ENCODE peak calls at places on chromosomes 12 and 14, in four cellular contexts. One of them, this sample, is unnamed.
A peak's percentile ranks its signal among the peaks of the same experiment; 100 is the strongest.

GRCh38 chr12:100868487-100868886 is 73.9 kb downstream of the ANO4 start:
- DNase-seq in right lobe of liver: no peak
- DNase-seq in endodermal cell: no peak
- DNase-seq in mesenchymal stem cell: peak; percentile 45
- DNase-seq in this sample: no peak

GRCh38 chr12:3947781-3948180 is 74.6 kb upstream of the PARP11 start:
- DNase-seq in right lobe of liver: no peak
- DNase-seq in endodermal cell: no peak
- DNase-seq in mesenchymal stem cell: no peak
- DNase-seq in this sample: no peak

GRCh38 chr12:18148961-18149360 is 59.0 kb upstream of the RERGL start:
- DNase-seq in right lobe of liver: no peak
- DNase-seq in endodermal cell: no peak
- DNase-seq in mesenchymal stem cell: no peak
- DNase-seq in this sample: no peak

GRCh38 chr12:2631613-2632350 is 163.0 kb upstream of the FKBP4 start:
- DNase-seq in endodermal cell: no peak
- DNase-seq in mesenchymal stem cell: no peak
- DNase-seq in right lobe of liver: no peak
- DNase-seq in this sample: no peak

GRCh38 chr14:52124791-52125661 is 56.2 kb upstream of the NID2 start:
- DNase-seq in right lobe of liver: no peak
- DNase-seq in endodermal cell: no peak
- DNase-seq in mesenchymal stem cell: peak; percentile 84
- DNase-seq in this sample: no peak

GRCh38 chr12:110853856-110854255 is 7.1 kb downstream of the CCDC63 start:
- DNase-seq in mesenchymal stem cell: no peak
- DNase-seq in right lobe of liver: no peak
- DNase-seq in endodermal cell: peak; percentile 76
- DNase-seq in this sample: no peak

GRCh38 chr12:110355080-110355479 is 48.4 kb downstream of the ANAPC7 start:
- DNase-seq in mesenchymal stem cell: peak; percentile 16
- DNase-seq in right lobe of liver: no peak
- DNase-seq in endodermal cell: peak; percentile 87
- DNase-seq in this sample: no peak

GRCh38 chr12:48995061-48995879 is 3.9 kb downstream of the DDN start:
- DNase-seq in right lobe of liver: peak; percentile 84
- DNase-seq in endodermal cell: peak; percentile 99
- DNase-seq in mesenchymal stem cell: peak; percentile 85
- DNase-seq in this sample: no peak

GRCh38 chr12:98645572-98646067 is 530 bp downstream of the APAF1 start:
- DNase-seq in right lobe of liver: no peak
- DNase-seq in endodermal cell: peak; percentile 79
- DNase-seq in mesenchymal stem cell: peak; percentile 35
- DNase-seq in this sample: no peak

GRCh38 chr12:119208626-119209061 is 29.9 kb downstream of the HSPB8 start:
- DNase-seq in mesenchymal stem cell: peak; percentile 85
- DNase-seq in right lobe of liver: no peak
- DNase-seq in endodermal cell: peak; percentile 82
- DNase-seq in this sample: peak; percentile 16

GRCh38 chr12:124754949-124755800 is 108.5 kb downstream of the SCARB1 start:
- DNase-seq in right lobe of liver: peak; percentile 81
- DNase-seq in mesenchymal stem cell: peak; percentile 97
- DNase-seq in endodermal cell: no peak
- DNase-seq in this sample: peak; percentile 59

GRCh38 chr12:52582489-52582888 is 8.8 kb upstream of the KRT74 start:
- DNase-seq in endodermal cell: peak; percentile 61
- DNase-seq in right lobe of liver: no peak
- DNase-seq in mesenchymal stem cell: no peak
- DNase-seq in this sample: no peak

GRCh38 chr14:29894030-29894429 is 33.6 kb downstream of the PRKD1 start:
- DNase-seq in right lobe of liver: no peak
- DNase-seq in mesenchymal stem cell: no peak
- DNase-seq in endodermal cell: no peak
- DNase-seq in this sample: no peak

GRCh38 chr12:110528277-110528839 is 26.2 kb downstream of the RAD9B start:
- DNase-seq in right lobe of liver: no peak
- DNase-seq in endodermal cell: peak; percentile 41
- DNase-seq in mesenchymal stem cell: no peak
- DNase-seq in this sample: no peak

GRCh38 chr14:78764240-78764639 is 594.1 kb downstream of the NRXN3 start:
- DNase-seq in endodermal cell: peak; percentile 61
- DNase-seq in right lobe of liver: no peak
- DNase-seq in mesenchymal stem cell: no peak
- DNase-seq in this sample: no peak

GRCh38 chr12:103913100-103913499 is 17.1 kb upstream of the HSP90B1 start:
- DNase-seq in right lobe of liver: no peak
- DNase-seq in mesenchymal stem cell: no peak
- DNase-seq in endodermal cell: no peak
- DNase-seq in this sample: no peak

GRCh38 chr12:1830981-1831930 is 10.9 kb downstream of the LRTM2 start:
- DNase-seq in mesenchymal stem cell: peak; percentile 65
- DNase-seq in endodermal cell: peak; percentile 97
- DNase-seq in right lobe of liver: peak; percentile 61
- DNase-seq in this sample: no peak

GRCh38 chr12:76762556-76762955 is 1.4 kb upstream of the ZDHHC17 start:
- DNase-seq in right lobe of liver: no peak
- DNase-seq in endodermal cell: peak; percentile 84
- DNase-seq in mesenchymal stem cell: no peak
- DNase-seq in this sample: no peak

GRCh38 chr14:88326352-88327103 is 3.5 kb upstream of the KCNK10 start:
- DNase-seq in endodermal cell: peak; percentile 71
- DNase-seq in mesenchymal stem cell: no peak
- DNase-seq in right lobe of liver: no peak
- DNase-seq in this sample: no peak

GRCh38 chr12:33192226-33192625 is 247.4 kb downstream of the SYT10 start:
- DNase-seq in right lobe of liver: no peak
- DNase-seq in mesenchymal stem cell: no peak
- DNase-seq in endodermal cell: no peak
- DNase-seq in this sample: no peak

GRCh38 chr14:89416002-89416995 is 734 bp downstream of the FOXN3 start:
- DNase-seq in endodermal cell: peak; percentile 99
- DNase-seq in right lobe of liver: peak; percentile 99
- DNase-seq in mesenchymal stem cell: peak; percentile 98
- DNase-seq in this sample: peak; percentile 81

GRCh38 chr12:132114667-132115066 is 29.5 kb downstream of the DDX51 start:
- DNase-seq in right lobe of liver: no peak
- DNase-seq in endodermal cell: peak; percentile 24
- DNase-seq in mesenchymal stem cell: no peak
- DNase-seq in this sample: no peak

GRCh38 chr14:32109676-32110075 is 32.6 kb downstream of the ARHGAP5 start:
- DNase-seq in right lobe of liver: no peak
- DNase-seq in endodermal cell: no peak
- DNase-seq in mesenchymal stem cell: peak; percentile 74
- DNase-seq in this sample: no peak

DNA sequence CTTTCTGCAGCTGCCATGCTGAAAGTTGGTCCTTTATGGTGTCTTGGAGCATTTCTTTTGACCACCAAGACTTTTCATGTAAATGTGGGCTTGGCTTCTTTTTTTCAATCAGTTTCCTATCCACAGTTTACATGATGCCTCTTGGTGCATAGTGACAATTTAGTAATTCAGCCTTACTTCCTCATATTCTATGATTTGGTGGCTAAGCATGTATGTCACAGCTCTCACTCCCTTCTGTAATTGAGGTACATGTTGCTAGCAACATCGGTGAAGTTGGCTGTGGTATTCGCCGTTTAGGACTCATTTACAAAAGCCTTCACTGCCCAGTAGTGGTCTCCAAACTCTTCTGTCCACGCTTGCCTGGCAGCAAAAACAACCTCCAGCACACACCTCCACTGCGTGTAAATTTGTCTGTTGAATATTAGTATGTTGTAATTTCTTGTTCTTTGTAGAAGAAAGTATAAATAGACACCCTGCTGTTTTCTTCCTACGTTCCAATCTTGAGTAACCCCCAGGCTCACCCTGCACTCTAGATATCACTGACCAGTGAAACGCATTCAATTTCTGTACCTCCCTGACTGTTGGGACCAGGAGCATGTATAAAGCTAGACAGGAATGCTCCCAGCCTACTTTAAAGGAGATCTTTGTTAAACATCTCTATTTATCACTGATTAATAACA is 90.3 kb downstream of the PPP2R5C start:
- DNase-seq in right lobe of liver: no peak
- DNase-seq in mesenchymal stem cell: no peak
- DNase-seq in endodermal cell: no peak
- DNase-seq in this sample: no peak
- H3K4me1 ChIP-seq in right lobe of liver: no peaks in the 10 kb centered on the region
- H3K4me1 ChIP-seq in mesenchymal stem cell: peaks cover 9% of the 10 kb centered on the region
- H3K4me1 ChIP-seq in endodermal cell: no peaks in the 10 kb centered on the region
- H3K4me1 ChIP-seq in this sample: peaks cover 16% of the 10 kb centered on the region

DNA sequence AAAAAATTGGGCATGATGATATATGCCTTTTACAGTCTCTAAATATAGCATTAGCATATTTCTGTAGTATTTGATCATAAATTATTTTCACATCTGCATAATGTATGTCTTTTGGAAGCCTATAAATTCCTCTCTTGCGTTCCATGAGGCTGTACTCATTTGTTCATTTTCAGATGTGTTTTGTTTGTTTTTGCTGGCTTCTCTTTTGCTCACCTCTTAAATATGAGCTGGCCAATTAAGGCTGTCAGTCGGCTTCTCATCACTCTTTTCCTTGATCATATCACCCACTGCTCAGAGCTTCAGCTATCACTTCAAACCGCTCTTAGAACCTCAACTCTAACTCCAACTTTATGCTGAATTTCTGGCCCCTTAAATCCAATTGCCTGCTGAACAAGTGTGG is 6.6 kb downstream of the TMEM263 start:
- DNase-seq in right lobe of liver: no peak
- DNase-seq in mesenchymal stem cell: no peak
- DNase-seq in endodermal cell: no peak
- DNase-seq in this sample: no peak
- H3K4me1 ChIP-seq in right lobe of liver: peaks cover 26% of the 10 kb centered on the region
- H3K4me1 ChIP-seq in mesenchymal stem cell: peaks cover 6% of the 10 kb centered on the region
- H3K4me1 ChIP-seq in endodermal cell: no peaks in the 10 kb centered on the region
- H3K4me1 ChIP-seq in this sample: peaks cover 49% of the 10 kb centered on the region

GRCh38 chr12:91021076-91021475 is 16.3 kb upstream of the EPYC start:
- DNase-seq in endodermal cell: no peak
- DNase-seq in mesenchymal stem cell: no peak
- DNase-seq in right lobe of liver: no peak
- DNase-seq in this sample: no peak
- H3K4me1 ChIP-seq in endodermal cell: no peaks in the 10 kb centered on the region
- H3K4me1 ChIP-seq in mesenchymal stem cell: no peaks in the 10 kb centered on the region
- H3K4me1 ChIP-seq in right lobe of liver: no peaks in the 10 kb centered on the region
- H3K4me1 ChIP-seq in this sample: no peaks in the 10 kb centered on the region

DNA sequence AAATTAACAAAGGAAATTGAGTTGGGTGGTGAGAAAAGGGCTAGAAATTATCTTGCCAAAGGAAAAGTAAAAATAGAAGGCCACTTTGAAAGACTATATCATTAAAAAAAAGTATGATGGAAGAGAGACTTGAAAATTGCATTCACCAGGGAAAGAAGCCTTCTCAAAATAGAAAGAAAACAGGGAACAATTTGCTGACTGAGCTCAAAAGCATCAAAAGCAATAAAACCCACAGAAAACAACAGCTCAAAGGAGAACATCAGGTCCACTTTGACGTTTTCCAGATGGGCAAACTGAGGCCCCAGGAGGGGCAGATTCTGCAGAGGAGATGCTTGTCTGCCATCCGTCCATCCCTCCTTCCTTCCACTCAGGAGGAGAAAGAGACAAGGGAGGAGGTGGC is 226.2 kb upstream of the RTL1 start:
- DNase-seq in right lobe of liver: no peak
- DNase-seq in endodermal cell: no peak
- DNase-seq in mesenchymal stem cell: no peak
- DNase-seq in this sample: no peak
- H3K4me1 ChIP-seq in right lobe of liver: no peaks in the 10 kb centered on the region
- H3K4me1 ChIP-seq in endodermal cell: peaks cover 15% of the 10 kb centered on the region
- H3K4me1 ChIP-seq in mesenchymal stem cell: no peaks in the 10 kb centered on the region
- H3K4me1 ChIP-seq in this sample: no peaks in the 10 kb centered on the region

GRCh38 chr12:89648211-89648930 is 60.3 kb downstream of the ATP2B1 start:
- DNase-seq in endodermal cell: peak; percentile 89
- DNase-seq in mesenchymal stem cell: peak; percentile 72
- DNase-seq in right lobe of liver: no peak
- DNase-seq in this sample: no peak
- H3K4me1 ChIP-seq in endodermal cell: peaks cover 7% of the 10 kb centered on the region
- H3K4me1 ChIP-seq in mesenchymal stem cell: peaks cover 1% of the 10 kb centered on the region
- H3K4me1 ChIP-seq in right lobe of liver: peaks cover 10% of the 10 kb centered on the region
- H3K4me1 ChIP-seq in this sample: no peaks in the 10 kb centered on the region

DNA sequence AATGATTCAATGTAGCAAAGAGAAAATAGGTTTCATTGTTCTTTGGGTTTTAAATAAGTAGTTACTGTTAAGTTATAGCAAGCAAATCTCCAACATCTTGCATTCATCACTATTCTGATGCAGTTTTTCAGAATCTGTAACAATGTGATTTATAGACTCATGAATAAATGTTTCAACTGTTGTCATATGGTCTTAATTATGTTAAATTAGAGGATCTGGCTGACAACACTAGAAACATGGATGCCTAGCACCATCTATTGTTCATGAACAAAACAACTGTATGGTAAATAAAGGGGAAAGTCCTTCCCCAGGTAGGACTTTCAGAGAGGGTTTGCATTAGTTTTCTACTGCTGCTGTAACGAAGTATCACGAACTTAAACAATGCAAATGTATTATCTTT is 167.9 kb downstream of the BCAT1 start:
- DNase-seq in right lobe of liver: no peak
- DNase-seq in endodermal cell: no peak
- DNase-seq in mesenchymal stem cell: no peak
- DNase-seq in this sample: no peak
- H3K4me1 ChIP-seq in right lobe of liver: no peaks in the 10 kb centered on the region
- H3K4me1 ChIP-seq in endodermal cell: peaks cover 14% of the 10 kb centered on the region
- H3K4me1 ChIP-seq in mesenchymal stem cell: no peaks in the 10 kb centered on the region
- H3K4me1 ChIP-seq in this sample: peaks cover 13% of the 10 kb centered on the region

DNA sequence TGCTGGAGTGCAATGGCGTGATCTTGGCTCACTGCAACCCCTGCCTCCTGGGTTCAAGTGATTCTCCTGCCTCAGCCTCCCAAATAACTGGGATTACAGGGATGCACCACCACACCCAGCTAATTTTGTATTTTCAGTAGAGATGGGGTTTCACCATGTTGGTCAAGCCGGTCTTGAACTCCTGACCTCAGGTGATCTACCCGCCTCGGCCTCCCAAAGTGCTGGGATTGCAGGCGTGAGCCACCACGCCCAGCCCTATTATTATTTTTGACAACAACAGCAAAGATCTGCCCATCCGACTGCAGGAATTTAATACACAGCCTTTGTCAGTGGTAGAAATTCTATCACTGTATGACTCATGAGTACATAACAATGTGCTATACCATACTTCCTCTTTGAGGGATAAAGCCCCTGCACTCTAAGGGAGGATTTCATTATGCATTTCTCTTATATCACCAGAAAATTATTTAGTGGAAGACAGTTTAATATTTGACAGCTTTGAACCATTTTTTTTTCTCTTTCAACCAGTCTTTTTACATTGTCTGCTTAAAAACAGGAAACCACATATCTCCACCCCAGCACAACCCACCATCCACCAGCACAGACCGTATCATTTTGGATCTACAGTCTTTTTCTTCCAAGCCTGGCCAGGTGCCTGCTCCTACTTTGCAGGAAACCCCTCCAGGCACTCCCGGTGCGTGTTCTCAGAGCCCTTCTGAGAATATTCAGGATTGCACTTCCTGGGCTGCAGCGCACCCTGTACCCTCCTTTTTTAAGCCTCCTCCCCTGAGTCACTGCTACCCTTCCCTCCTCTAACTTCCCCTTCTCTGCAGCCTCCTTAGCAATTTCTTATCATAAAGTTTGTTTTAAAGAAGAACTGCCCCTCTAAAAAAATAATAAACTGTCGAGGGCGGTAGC is 594 bp downstream of the ARHGDIB start:
- DNase-seq in right lobe of liver: peak; percentile 56
- DNase-seq in mesenchymal stem cell: no peak
- DNase-seq in endodermal cell: no peak
- DNase-seq in this sample: no peak
- H3K4me1 ChIP-seq in right lobe of liver: no peaks in the 10 kb centered on the region
- H3K4me1 ChIP-seq in mesenchymal stem cell: peaks cover 9% of the 10 kb centered on the region
- H3K4me1 ChIP-seq in endodermal cell: no peaks in the 10 kb centered on the region
- H3K4me1 ChIP-seq in this sample: peaks cover 63% of the 10 kb centered on the region

This sample was measured in thoracic aorta.